ENCODE peak calls at places on chromosome 17, in four cellular contexts. G, E, M and T are unnamed samples.

GRCh38 chr17:46818319-46818928 is at the start of gene WNT3:
- DNase-seq in G (no peak), E (no peak), M (peak), T (no peak)

GRCh38 chr17:69501591-69502468 is 87.3 kb downstream of the MAP2K6 start:
- DNase-seq in G (no peak), E (peak), M (no peak), T (no peak)

GRCh38 chr17:30290696-30291570 is 811 bp downstream of the BLMH start:
- DNase-seq in G (peak), E (peak), M (peak), T (no peak)

GRCh38 chr17:49715221-49715620 is 7.5 kb upstream of the SLC35B1 start:
- DNase-seq in G (peak), E (no peak), M (peak), T (no peak)

GRCh38 chr17:63434951-63435571 is 11.0 kb downstream of the CYB561 start:
- DNase-seq in G (peak), E (peak), M (peak), T (no peak)

GRCh38 chr17:11719203-11719602 is 120.9 kb downstream of the DNAH9 start:
- DNase-seq in G (no peak), E (no peak), M (no peak), T (no peak)

GRCh38 chr17:73936908-73937627 is 266.4 kb upstream of the RPL38 start:
- DNase-seq in G (no peak), E (no peak), M (no peak), T (no peak)

GRCh38 chr17:75854111-75854748 is 905 bp downstream of the WBP2 start:
- DNase-seq in G (no peak), E (no peak), M (no peak), T (no peak)

GRCh38 chr17:18946536-18946935 is 5.4 kb upstream of the SLC5A10 start:
- DNase-seq in G (no peak), E (no peak), M (no peak), T (no peak)

GRCh38 chr17:75594499-75595283 is 7.1 kb downstream of the MYO15B start:
- DNase-seq in G (no peak), E (no peak), M (no peak), T (no peak)

GRCh38 chr17:35315283-35315682 is 58.1 kb downstream of the SLFN11 start:
- DNase-seq in G (no peak), E (peak), M (no peak), T (no peak)

GRCh38 chr17:15124746-15125145 is 140.4 kb downstream of the PMP22 start:
- DNase-seq in G (no peak), E (no peak), M (no peak), T (no peak)

GRCh38 chr17:79338589-79338988 is 264.0 kb downstream of the ENGASE start:
- DNase-seq in G (no peak), E (no peak), M (no peak), T (no peak)

GRCh38 chr17:70271200-70271599 is 101.9 kb downstream of the KCNJ2 start:
- DNase-seq in G (no peak), E (no peak), M (no peak), T (no peak)

GRCh38 chr17:68057531-68057952 is 22.0 kb downstream of the KPNA2 start:
- DNase-seq in G (peak), E (no peak), M (peak), T (no peak)

GRCh38 chr17:44115585-44116415 is 7.6 kb downstream of the HDAC5 start:
- DNase-seq in G (no peak), E (no peak), M (no peak), T (no peak)

GRCh38 chr17:27559506-27559931 is 71.5 kb upstream of the LGALS9 start:
- DNase-seq in G (no peak), E (peak), M (no peak), T (peak)